ENCODE peak calls at places on chromosomes 1 and 21, in four cellular contexts. One of them, this sample, is unnamed.

GRCh38 chr1:12087797-12088314 is 24.8 kb downstream of the TNFRSF8 start:
- DNase-seq in GM12878: peak
- DNase-seq in K562: no peak
- DNase-seq in A549: no peak
- DNase-seq in this sample: no peak

GRCh38 chr1:178037510-178038253 is 56.2 kb upstream of the RASAL2 start:
- DNase-seq in K562: peak
- DNase-seq in GM12878: no peak
- DNase-seq in A549: peak
- DNase-seq in this sample: peak

GRCh38 chr1:22919341-22920025 is 53.2 kb downstream of the LACTBL1 start:
- DNase-seq in GM12878: no peak
- DNase-seq in K562: no peak
- DNase-seq in A549: no peak
- DNase-seq in this sample: no peak

GRCh38 chr21:16633851-16634521 is 878.9 kb upstream of the CXADR start:
- DNase-seq in GM12878: no peak
- DNase-seq in A549: no peak
- DNase-seq in K562: no peak
- DNase-seq in this sample: no peak

GRCh38 chr1:25554886-25555752 is 11.7 kb downstream of the LDLRAP1 start:
- DNase-seq in K562: no peak
- DNase-seq in A549: no peak
- DNase-seq in GM12878: no peak
- DNase-seq in this sample: no peak

GRCh38 chr1:59720716-59721115 is 94.0 kb upstream of the HOOK1 start:
- DNase-seq in GM12878: no peak
- DNase-seq in A549: no peak
- DNase-seq in K562: no peak
- DNase-seq in this sample: no peak

GRCh38 chr1:224433041-224433670 is 1.4 kb downstream of the WDR26 start:
- DNase-seq in GM12878: no peak
- DNase-seq in K562: no peak
- DNase-seq in A549: no peak
- DNase-seq in this sample: no peak

GRCh38 chr1:245578306-245578705 is 423.5 kb downstream of the KIF26B start:
- DNase-seq in A549: no peak
- DNase-seq in GM12878: no peak
- DNase-seq in K562: no peak
- DNase-seq in this sample: no peak

GRCh38 chr1:7863756-7864328 is 11.0 kb upstream of the UTS2 start:
- DNase-seq in A549: no peak
- DNase-seq in K562: no peak
- DNase-seq in GM12878: no peak
- DNase-seq in this sample: no peak

GRCh38 chr1:243432136-243432535 is 176.3 kb downstream of the SDCCAG8 start:
- DNase-seq in GM12878: no peak
- DNase-seq in K562: no peak
- DNase-seq in A549: no peak
- DNase-seq in this sample: no peak

GRCh38 chr1:201307239-201307638 is 23.9 kb downstream of the PKP1 start:
- DNase-seq in GM12878: no peak
- DNase-seq in A549: no peak
- DNase-seq in K562: no peak
- DNase-seq in this sample: no peak

GRCh38 chr21:36377391-36377842 is 7.8 kb upstream of the CHAF1B start:
- DNase-seq in A549: no peak
- DNase-seq in K562: no peak
- DNase-seq in GM12878: no peak
- DNase-seq in this sample: no peak

GRCh38 chr1:201825245-201825644 is 3.7 kb upstream of the IPO9 start:
- DNase-seq in GM12878: no peak
- DNase-seq in K562: no peak
- DNase-seq in A549: no peak
- DNase-seq in this sample: no peak

GRCh38 chr1:212782422-212783154 is 9.0 kb downstream of the NSL1 start:
- DNase-seq in A549: peak
- DNase-seq in K562: no peak
- DNase-seq in GM12878: no peak
- DNase-seq in this sample: peak

GRCh38 chr21:31176725-31177124 is 138.4 kb upstream of the KRTAP19-8 start:
- DNase-seq in GM12878: no peak
- DNase-seq in A549: no peak
- DNase-seq in K562: no peak
- DNase-seq in this sample: no peak

GRCh38 chr1:17232759-17233661 is 15.9 kb upstream of the PADI3 start:
- DNase-seq in A549: peak
- DNase-seq in GM12878: no peak
- DNase-seq in K562: no peak
- DNase-seq in this sample: no peak

GRCh38 chr1:21129407-21129806 is 47.3 kb downstream of the EIF4G3 start:
- DNase-seq in K562: no peak
- DNase-seq in GM12878: no peak
- DNase-seq in A549: no peak
- DNase-seq in this sample: no peak

GRCh38 chr1:180230791-180231505 is 884 bp downstream of the LHX4 start:
- DNase-seq in A549: no peak
- DNase-seq in GM12878: no peak
- DNase-seq in K562: peak
- DNase-seq in this sample: no peak

GRCh38 chr1:241605146-241605805 is 34.9 kb downstream of the CHML start:
- DNase-seq in A549: peak
- DNase-seq in GM12878: no peak
- DNase-seq in K562: no peak
- DNase-seq in this sample: peak

GRCh38 chr1:161439280-161440232 is 65.7 kb upstream of the FCGR2A start:
- DNase-seq in GM12878: no peak
- DNase-seq in K562: peak
- DNase-seq in A549: peak
- DNase-seq in this sample: no peak

GRCh38 chr1:153277852-153278251 is 18.4 kb downstream of the LORICRIN start:
- DNase-seq in K562: peak
- DNase-seq in A549: peak
- DNase-seq in GM12878: no peak
- DNase-seq in this sample: peak

GRCh38 chr1:38454236-38454635 is 405.3 kb downstream of the RRAGC start:
- DNase-seq in GM12878: no peak
- DNase-seq in K562: peak
- DNase-seq in A549: peak
- DNase-seq in this sample: no peak

GRCh38 chr1:44970317-44970716 is 16.1 kb downstream of the EIF2B3 start:
- DNase-seq in GM12878: no peak
- DNase-seq in A549: no peak
- DNase-seq in K562: no peak
- DNase-seq in this sample: no peak

GRCh38 chr1:117815926-117816325 is 113.5 kb downstream of the GDAP2 start:
- DNase-seq in A549: no peak
- DNase-seq in K562: peak
- DNase-seq in GM12878: no peak
- DNase-seq in this sample: peak

GRCh38 chr1:117810553-117810952 is 118.9 kb downstream of the GDAP2 start:
- DNase-seq in A549: no peak
- DNase-seq in K562: no peak
- DNase-seq in GM12878: no peak
- DNase-seq in this sample: no peak

GRCh38 chr1:117809764-117810163 is 119.7 kb downstream of the GDAP2 start:
- DNase-seq in K562: no peak
- DNase-seq in A549: no peak
- DNase-seq in GM12878: no peak
- DNase-seq in this sample: no peak

GRCh38 chr1:117815105-117815812 is 114.2 kb downstream of the GDAP2 start:
- DNase-seq in GM12878: no peak
- DNase-seq in K562: no peak
- DNase-seq in A549: no peak
- DNase-seq in this sample: no peak

DNA sequence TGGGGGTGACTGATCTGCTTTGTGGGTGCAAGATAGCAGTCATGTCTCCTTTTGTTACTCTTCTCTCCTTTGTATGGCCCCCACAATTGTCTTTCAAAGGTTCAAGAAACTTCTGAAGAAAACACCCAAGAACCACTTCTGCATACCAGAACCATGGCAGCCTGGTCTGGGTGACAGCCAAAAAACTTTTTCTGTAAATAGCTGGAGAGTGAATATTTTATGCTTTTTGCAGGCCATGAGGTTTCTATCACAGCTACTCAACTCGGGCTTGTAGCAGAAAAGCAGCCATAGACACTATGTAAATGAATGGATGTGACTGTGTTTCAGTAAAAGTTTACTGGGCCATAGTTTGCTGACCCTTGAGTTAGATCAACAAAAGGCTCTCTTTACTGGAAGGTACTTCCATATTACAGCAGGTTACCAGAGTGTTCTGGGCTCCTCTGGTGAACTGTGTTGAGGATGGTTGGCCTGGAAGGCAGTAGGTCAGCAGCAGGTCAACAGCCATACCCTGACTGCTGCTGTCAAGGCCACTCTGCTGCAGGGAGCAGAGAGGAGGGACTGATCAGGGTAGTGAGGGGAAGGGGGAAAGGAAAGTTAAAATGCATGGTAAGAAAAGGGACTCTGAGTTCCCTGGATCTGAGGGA is 116.4 kb downstream of the GDAP2 start:
- DNase-seq in K562: no peak
- DNase-seq in A549: no peak
- DNase-seq in GM12878: no peak
- DNase-seq in this sample: peak
- TF ChIP-seq CHD4 in K562: no peak
- TF ChIP-seq CHD4 in A549: no peak
- TF ChIP-seq CHD4 in GM12878: no peak
- TF ChIP-seq CHD4 in this sample: no peak

GRCh38 chr1:208010070-208010469 is 99.1 kb upstream of the CD34 start:
- DNase-seq in GM12878: no peak
- DNase-seq in A549: no peak
- DNase-seq in K562: no peak
- DNase-seq in this sample: no peak

GRCh38 chr1:208010487-208011079 is 99.7 kb upstream of the CD34 start:
- DNase-seq in K562: no peak
- DNase-seq in A549: no peak
- DNase-seq in GM12878: no peak
- DNase-seq in this sample: no peak

GRCh38 chr1:208007938-208008342 is 97.0 kb upstream of the CD34 start:
- DNase-seq in K562: no peak
- DNase-seq in GM12878: no peak
- DNase-seq in A549: peak
- DNase-seq in this sample: no peak

GRCh38 chr1:208008534-208008933 is 97.6 kb upstream of the CD34 start:
- DNase-seq in K562: no peak
- DNase-seq in A549: no peak
- DNase-seq in GM12878: no peak
- DNase-seq in this sample: no peak

DNA sequence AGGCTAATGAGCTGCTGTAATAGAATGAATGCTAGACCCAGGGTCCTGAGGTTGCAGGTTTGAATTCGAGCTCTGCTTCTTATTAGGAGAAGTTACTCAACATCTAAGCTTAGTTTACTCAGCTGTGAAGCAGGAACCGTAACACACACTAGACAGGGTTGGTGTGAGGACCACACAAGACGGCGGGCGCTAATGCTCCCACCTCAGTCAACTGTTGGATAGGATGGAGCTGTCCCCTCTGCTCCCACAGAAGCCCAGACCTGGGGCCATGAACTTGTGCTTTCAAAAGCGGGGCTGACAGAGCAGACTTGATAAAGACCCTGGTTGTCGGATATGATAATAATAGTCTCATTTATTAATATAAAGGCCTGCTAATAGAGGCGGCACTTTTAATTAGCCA is 98.4 kb upstream of the CD34 start:
- DNase-seq in K562: no peak
- DNase-seq in GM12878: no peak
- DNase-seq in A549: no peak
- DNase-seq in this sample: no peak
- TF ChIP-seq CHD4 in K562: no peak
- TF ChIP-seq CHD4 in GM12878: no peak
- TF ChIP-seq CHD4 in A549: no peak
- TF ChIP-seq CHD4 in this sample: no peak

DNA sequence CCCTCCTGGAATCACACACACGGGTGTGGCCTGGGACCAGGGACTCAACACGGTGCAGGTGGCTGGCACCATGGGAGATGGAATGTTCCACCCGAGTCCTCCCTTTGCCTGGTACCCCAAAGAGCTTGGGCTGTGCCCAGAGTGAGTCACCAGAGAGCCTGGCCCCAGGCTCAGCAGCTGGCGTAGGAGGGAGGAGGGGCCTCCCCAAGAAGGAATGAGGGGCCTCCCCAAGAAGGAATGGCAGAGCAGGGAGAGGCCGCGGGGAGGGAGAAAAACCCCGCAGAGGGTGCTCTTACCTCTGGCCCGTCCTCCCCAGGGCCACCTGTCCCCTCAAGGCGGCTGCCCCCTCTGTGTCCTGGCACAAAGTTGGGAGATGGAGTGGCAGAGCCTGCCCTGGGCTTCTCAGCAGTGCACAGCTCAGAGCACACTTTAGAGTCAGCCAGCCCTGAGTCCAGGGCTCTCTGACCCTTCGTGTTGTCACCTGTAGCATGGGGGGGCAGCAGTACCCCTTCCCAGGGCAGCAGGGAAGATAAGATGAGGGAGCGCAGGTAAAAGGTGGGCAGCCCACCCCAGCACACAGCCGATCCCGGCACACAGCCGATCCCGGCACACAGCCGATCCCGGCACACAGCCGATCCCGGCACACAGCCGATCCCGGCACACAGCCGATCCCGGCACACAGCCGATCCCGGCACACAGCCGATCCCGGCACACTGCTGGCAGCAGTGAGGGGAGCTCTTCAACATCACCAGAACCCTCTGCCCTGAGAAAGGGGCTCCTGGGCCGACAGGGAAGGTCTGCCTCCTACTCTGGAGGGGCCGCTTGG is 20.2 kb upstream of the KCNAB2 start:
- DNase-seq in GM12878: no peak
- DNase-seq in K562: no peak
- DNase-seq in A549: no peak
- DNase-seq in this sample: no peak
- TF ChIP-seq CHD4 in GM12878: no peak
- TF ChIP-seq CHD4 in K562: no peak
- TF ChIP-seq CHD4 in A549: no peak
- TF ChIP-seq CHD4 in this sample: no peak

GRCh38 chr21:43799301-43799840 is 10.0 kb downstream of the RRP1 start:
- DNase-seq in GM12878: no peak
- DNase-seq in K562: no peak
- DNase-seq in A549: no peak
- DNase-seq in this sample: no peak
- TF ChIP-seq CHD4 in GM12878: no peak
- TF ChIP-seq CHD4 in K562: no peak
- TF ChIP-seq CHD4 in A549: no peak
- TF ChIP-seq CHD4 in this sample: no peak

This sample was measured in HepG2.